ENCODE peak calls at places on chromosomes 3 and 15, in ten cellular contexts. U, W, R, D, I, J, Q, H, P and N are unnamed samples.

GRCh38 chr15:45857295-45857694 is 222.5 kb downstream of the SQOR start:
- DNase-seq in U (no peak), W (no peak), R (no peak), D (no peak), I (no peak), J (no peak), Q (no peak), H (no peak), P (no peak), N (no peak)

GRCh38 chr3:182233957-182234356 is 522.2 kb downstream of the SOX2 start:
- DNase-seq in U (no peak), W (no peak), R (no peak), D (no peak), I (no peak), J (no peak), Q (no peak), H (peak; percentile 61), P (no peak), N (no peak)

GRCh38 chr3:20573175-20573574 is 387.2 kb upstream of the SGO1 start:
- DNase-seq in U (no peak), W (no peak), R (no peak), D (no peak), I (no peak), J (no peak), Q (no peak), H (no peak), P (no peak), N (no peak)

GRCh38 chr15:41971893-41972340 is 440 bp downstream of the EHD4 start:
- DNase-seq in U (no peak), W (peak; percentile 57), R (no peak), D (no peak), I (no peak), J (peak; percentile 25), Q (peak; percentile 27), H (peak; percentile 7), P (peak; percentile 56), N (no peak)

GRCh38 chr3:54822206-54822605 is 105.7 kb downstream of the LRTM1 start:
- DNase-seq in U (no peak), W (no peak), R (no peak), D (no peak), I (no peak), J (peak; percentile 36), Q (no peak), H (no peak), P (no peak), N (no peak)

GRCh38 chr3:105610473-105610872 is 243.8 kb downstream of the ALCAM start:
- DNase-seq in U (no peak), W (no peak), R (no peak), D (no peak), I (no peak), J (no peak), Q (no peak), H (no peak), P (no peak), N (no peak)

GRCh38 chr3:138049157-138049919 is 39.4 kb downstream of the CLDN18 start:
- DNase-seq in U (no peak), W (peak; percentile 34), R (peak; percentile 81), D (no peak), I (no peak), J (no peak), Q (no peak), H (no peak), P (peak; percentile 12), N (no peak)

GRCh38 chr3:44974406-44974805 is 1.6 kb downstream of the ZDHHC3 start:
- DNase-seq in U (no peak), W (no peak), R (no peak), D (no peak), I (no peak), J (no peak), Q (peak; percentile 26), H (no peak), P (no peak), N (no peak)

GRCh38 chr15:63729115-63729884 is 104.4 kb downstream of the HERC1 start:
- DNase-seq in U (no peak), W (no peak), R (no peak), D (no peak), I (no peak), J (no peak), Q (no peak), H (no peak), P (no peak), N (no peak)

GRCh38 chr3:12471228-12471627 is 13.1 kb upstream of the TSEN2 start:
- DNase-seq in U (no peak), W (peak; percentile 55), R (no peak), D (peak; percentile 56), I (no peak), J (no peak), Q (no peak), H (peak; percentile 36), P (no peak), N (no peak)

GRCh38 chr3:108589081-108589997 is at the start of the genes CIP2A and DZIP3:
- DNase-seq in U (peak; percentile 95), W (peak; percentile 98), R (peak; percentile 92), D (peak; percentile 94), I (peak; percentile 89), J (peak; percentile 65), Q (peak; percentile 74), H (peak; percentile 96), P (peak; percentile 88), N (peak; percentile 83)
- TF ChIP-seq CTCF in U (no peak), W (no peak), R (no peak), D (no peak), I (no peak), J (peak; percentile 4), Q (no peak), H (no peak), P (no peak), N (no peak)

GRCh38 chr3:124429129-124429815 is 301.0 kb upstream of the UMPS start:
- DNase-seq in U (no peak), W (no peak), R (no peak), D (no peak), I (no peak), J (peak; percentile 7), Q (no peak), H (no peak), P (no peak), N (no peak)
- TF ChIP-seq POLR2AphosphoS5 in U (no peak), W (no peak), R (no peak), D (no peak), I (no peak), J (peak; percentile 59), Q (no peak), H (no peak), P (no peak), N (no peak)

GRCh38 chr3:38816026-38816425 is at the start of gene SCN10A:
- DNase-seq in U (no peak), W (no peak), R (peak; percentile 82), D (no peak), I (no peak), J (no peak), Q (no peak), H (no peak), P (no peak), N (no peak)
- TF ChIP-seq CTCF in U (no peak), W (no peak), R (no peak), D (no peak), I (no peak), J (no peak), Q (no peak), H (no peak), P (no peak), N (no peak)

DNA sequence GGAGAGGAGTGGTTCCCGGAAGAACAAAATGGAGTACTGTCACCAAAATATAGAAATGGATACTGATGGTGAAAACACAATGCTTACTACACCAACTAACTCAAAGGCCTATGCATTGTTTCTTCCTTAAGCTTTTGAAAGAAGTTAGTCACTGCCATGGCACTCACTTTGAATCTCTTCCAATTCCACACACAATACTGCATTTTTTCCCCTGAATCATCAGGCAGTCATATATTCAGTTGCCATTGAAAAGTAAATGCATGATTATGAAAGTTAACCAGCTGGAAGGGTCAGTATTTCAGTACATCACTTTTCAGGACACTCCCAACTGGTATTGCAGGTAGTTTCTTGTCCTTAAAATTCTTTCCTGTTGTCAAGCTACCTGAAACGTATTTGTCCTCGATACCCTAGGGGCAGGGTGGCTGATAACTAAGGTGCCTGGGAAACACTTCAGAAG is 9.0 kb upstream of the LRRFIP2 start:
- DNase-seq in U (no peak), W (peak; percentile 17), R (no peak), D (peak; percentile 86), I (no peak), J (peak; percentile 54), Q (no peak), H (no peak), P (no peak), N (no peak)
- TF ChIP-seq POLR2AphosphoS5 in U (no peak), W (no peak), R (peak; percentile 51), D (no peak), I (no peak), J (peak; percentile 86), Q (peak; percentile 57), H (no peak), P (no peak), N (no peak)

GRCh38 chr15:68053997-68054657 is at the start of gene PIAS1:
- DNase-seq in U (peak; percentile 99), W (peak; percentile 97), R (peak; percentile 96), D (peak; percentile 41), I (peak; percentile 97), J (peak; percentile 93), Q (peak; percentile 95), H (peak; percentile 89), P (peak; percentile 98), N (peak; percentile 84)
- TF ChIP-seq CTCF in U (no peak), W (no peak), R (no peak), D (no peak), I (no peak), J (peak; percentile 37), Q (no peak), H (no peak), P (no peak), N (no peak)

DNA sequence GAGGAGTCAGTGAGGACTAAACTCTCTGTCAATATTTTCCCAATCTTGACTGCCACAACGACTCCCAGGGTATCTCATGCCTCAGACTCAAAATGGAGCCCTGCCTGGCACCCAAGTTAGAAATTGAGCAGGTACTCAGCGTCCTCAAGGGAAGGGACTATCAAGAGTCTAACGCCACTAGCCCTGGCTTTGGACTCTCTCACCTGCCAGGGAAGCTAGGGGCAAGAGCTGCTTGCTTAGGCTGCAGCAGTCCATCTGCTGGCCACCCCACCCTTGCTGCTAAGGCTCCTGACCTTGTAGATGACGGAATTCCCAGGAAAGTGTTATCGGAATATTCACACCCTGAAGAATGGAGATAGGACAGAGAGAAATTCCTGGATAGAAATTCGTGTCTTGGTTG is 33.0 kb downstream of the ZIC4 start:
- DNase-seq in U (no peak), W (peak; percentile 47), R (peak; percentile 80), D (no peak), I (no peak), J (no peak), Q (no peak), H (no peak), P (no peak), N (no peak)
- TF ChIP-seq POLR2AphosphoS5 in U (no peak), W (no peak), R (no peak), D (no peak), I (no peak), J (no peak), Q (no peak), H (no peak), P (no peak), N (no peak)

GRCh38 chr3:30311781-30312180 is 294.6 kb upstream of the TGFBR2 start:
- DNase-seq in U (no peak), W (no peak), R (no peak), D (no peak), I (peak; percentile 71), J (peak; percentile 38), Q (peak; percentile 54), H (no peak), P (no peak), N (no peak)
- TF ChIP-seq CTCF in U (no peak), W (no peak), R (no peak), D (no peak), I (no peak), J (no peak), Q (no peak), H (no peak), P (no peak), N (no peak)